ENCODE peak calls at places on chromosomes 11 and 22, in five cellular contexts. U is endodermal cell; A is D341Med; P is lung microvascular endothelial cell; S is stimulated activated CD4-positive, alpha-beta T cell treated with anti-CD3 and anti-CD28 coated beads, Interleukin-12 subunit alpha, Interleukin-12 subunit beta, amount 100 ng/mL, for 24 hours. X is an unnamed sample.

GRCh38 chr11:81039916-81040530 is 1599.2 kb upstream of the TENM4 start:
- DNase-seq in U (peak; percentile 57), A (no peak), P (no peak), S (no peak), X (no peak)

GRCh38 chr22:31818481-31819392 is 64.9 kb downstream of the DEPDC5 start:
- DNase-seq in U (no peak), A (no peak), P (no peak), S (peak; percentile 4), X (no peak)

GRCh38 chr11:22976146-22976545 is 115.9 kb upstream of the CCDC179 start:
- DNase-seq in U (no peak), A (no peak), P (peak; percentile 13), S (no peak), X (no peak)

GRCh38 chr22:19174106-19175025 is 4.2 kb downstream of the SLC25A1 start:
- DNase-seq in U (peak; percentile 70), A (no peak), P (peak; percentile 49), S (no peak), X (no peak)

GRCh38 chr11:32817843-32818183 is 11.9 kb upstream of the PRRG4 start:
- DNase-seq in U (no peak), A (no peak), P (no peak), S (no peak), X (no peak)

GRCh38 chr11:32224580-32224979 is 133.7 kb downstream of the RCN1 start:
- DNase-seq in U (no peak), A (no peak), P (no peak), S (no peak), X (no peak)

GRCh38 chr11:13169709-13170108 is 107.9 kb upstream of the BMAL1 start:
- DNase-seq in U (no peak), A (no peak), P (peak; percentile 43), S (no peak), X (no peak)

GRCh38 chr11:31408205-31408604 is 38.5 kb downstream of the DNAJC24 start:
- DNase-seq in U (no peak), A (no peak), P (no peak), S (no peak), X (no peak)

GRCh38 chr11:69644071-69644961 is 3.4 kb downstream of the CCND1 start:
- DNase-seq in U (peak; percentile 67), A (peak; percentile 57), P (peak; percentile 81), S (no peak), X (peak; percentile 90)

GRCh38 chr22:41353862-41354575 is 27.7 kb upstream of the TEF start:
- DNase-seq in U (no peak), A (no peak), P (no peak), S (no peak), X (no peak)

GRCh38 chr22:27799334-27800249 is 2.0 kb downstream of the MN1 start:
- DNase-seq in U (peak; percentile 82), A (no peak), P (peak; percentile 41), S (no peak), X (no peak)

GRCh38 chr11:93986716-93987115 is 34.4 kb upstream of the HEPHL1 start:
- DNase-seq in U (no peak), A (no peak), P (no peak), S (no peak), X (no peak)

GRCh38 chr11:71988050-71988449 is 10.7 kb upstream of the IL18BP start:
- DNase-seq in U (no peak), A (no peak), P (peak; percentile 32), S (no peak), X (no peak)

GRCh38 chr11:6298605-6299004 is 21.7 kb downstream of the CAVIN3 start:
- DNase-seq in U (peak; percentile 95), A (peak; percentile 40), P (peak; percentile 58), S (no peak), X (peak; percentile 70)

GRCh38 chr11:64341429-64341828 is 1.4 kb downstream of the CCDC88B start:
- DNase-seq in U (no peak), A (no peak), P (no peak), S (no peak), X (no peak)

GRCh38 chr11:65065898-65066297 is 7.5 kb upstream of the NAALADL1 start:
- DNase-seq in U (no peak), A (no peak), P (no peak), S (no peak), X (no peak)

GRCh38 chr11:128956401-128957203 is 13.9 kb upstream of the TP53AIP1 start:
- DNase-seq in U (peak; percentile 74), A (no peak), P (peak; percentile 76), S (no peak), X (peak; percentile 55)

GRCh38 chr11:44528581-44528980 is 36.9 kb upstream of the CD82 start:
- DNase-seq in U (no peak), A (no peak), P (no peak), S (no peak), X (no peak)

GRCh38 chr11:61274084-61274483 is 21.0 kb downstream of the VWCE start:
- DNase-seq in U (no peak), A (no peak), P (no peak), S (no peak), X (no peak)

GRCh38 chr22:19643448-19644313 is 70.6 kb upstream of the SEPTIN5 start:
- DNase-seq in U (peak; percentile 15), A (no peak), P (no peak), S (no peak), X (no peak)

GRCh38 chr11:13261600-13262061 is 16.0 kb upstream of the BMAL1 start:
- DNase-seq in U (peak; percentile 47), A (no peak), P (peak; percentile 89), S (no peak), X (no peak)

GRCh38 chr11:125257185-125257584 is 92.6 kb downstream of the PKNOX2 start:
- DNase-seq in U (peak; percentile 91), A (no peak), P (peak; percentile 6), S (no peak), X (peak; percentile 83)

GRCh38 chr11:117613521-117613920 is 183.5 kb downstream of the DSCAML1 start:
- DNase-seq in U (peak; percentile 85), A (no peak), P (no peak), S (no peak), X (no peak)

GRCh38 chr11:45459501-45459900 is 173.4 kb upstream of the SYT13 start:
- DNase-seq in U (no peak), A (no peak), P (no peak), S (no peak), X (no peak)

GRCh38 chr22:37269930-37270678 is 12.2 kb upstream of the CYTH4 start:
- DNase-seq in U (no peak), A (no peak), P (no peak), S (no peak), X (no peak)

GRCh38 chr11:15841898-15842297 is 514.4 kb downstream of the SOX6 start:
- DNase-seq in U (no peak), A (no peak), P (no peak), S (no peak), X (no peak)

GRCh38 chr22:41021655-41022454 is 70.5 kb upstream of the EP300 start:
- DNase-seq in U (peak; percentile 87), A (peak; percentile 86), P (peak; percentile 11), S (peak; percentile 28), X (peak; percentile 76)

GRCh38 chr11:62753736-62754603 is at the start of gene ZBTB3:
- DNase-seq in U (peak; percentile 99), A (peak; percentile 90), P (peak; percentile 100), S (peak; percentile 94), X (peak; percentile 98)

GRCh38 chr22:30855677-30856518 is 112.7 kb downstream of the MORC2 start:
- DNase-seq in U (no peak), A (peak; percentile 18), P (peak; percentile 25), S (no peak), X (no peak)

GRCh38 chr22:30183861-30184278 is 62.7 kb downstream of the LIF start:
- DNase-seq in U (no peak), A (no peak), P (no peak), S (no peak), X (no peak)

GRCh38 chr11:31817054-31817620 is 6.0 kb upstream of the PAX6 start:
- DNase-seq in U (peak; percentile 72), A (peak; percentile 71), P (no peak), S (no peak), X (no peak)

GRCh38 chr22:40273319-40273718 is 73.0 kb upstream of the ADSL start:
- DNase-seq in U (no peak), A (no peak), P (no peak), S (no peak), X (no peak)

GRCh38 chr11:28043930-28044709 is 63.8 kb downstream of the KIF18A start:
- DNase-seq in U (no peak), A (no peak), P (no peak), S (no peak), X (no peak)

GRCh38 chr11:62708423-62709261 is 1.2 kb downstream of the GNG3 start:
- DNase-seq in U (peak; percentile 83), A (no peak), P (no peak), S (peak; percentile 24), X (no peak)

GRCh38 chr11:76156971-76157427 is 49.3 kb downstream of the WNT11 start:
- DNase-seq in U (no peak), A (no peak), P (no peak), S (no peak), X (no peak)

GRCh38 chr11:17801166-17801565 is 66.6 kb downstream of the KCNC1 start:
- DNase-seq in U (peak; percentile 53), A (no peak), P (no peak), S (no peak), X (no peak)

GRCh38 chr11:119370486-119371046 is 10.9 kb downstream of the USP2 start:
- DNase-seq in U (peak; percentile 68), A (peak; percentile 57), P (no peak), S (no peak), X (no peak)

GRCh38 chr11:63839508-63840355 is 822 bp downstream of the MARK2 start:
- DNase-seq in U (no peak), A (no peak), P (peak; percentile 13), S (no peak), X (peak; percentile 25)

GRCh38 chr11:66044757-66045156 is 4.2 kb downstream of the GAL3ST3 start:
- DNase-seq in U (no peak), A (no peak), P (no peak), S (no peak), X (no peak)

GRCh38 chr22:25027552-25027951 is 75.0 kb downstream of the KIAA1671 start:
- DNase-seq in U (no peak), A (no peak), P (no peak), S (no peak), X (no peak)

X was measured in WERI-Rb-1.